ENCODE peak calls at places on chromosomes 2 and 18, in ten cellular contexts. M is NCI-H1436 treated with DMSO at 0.1 percent for 48 hours, W is breast epithelium, Q is AG08395, D is progenitor cell of endocrine pancreas, Z is RCC 7860, T is astrocyte of the hippocampus, B is HEK293T, O is head of caudate nucleus, C is natural killer cell. A is an unnamed sample.

GRCh38 chr2:27370816-27371620 is 602 bp downstream of the SNX17 start:
- DNase-seq in M (no peak), W (no peak), Q (peak; percentile 10), D (no peak), Z (peak; percentile 31), T (peak; percentile 50), B (no peak), O (peak; percentile 13), C (no peak), A (no peak)

GRCh38 chr2:20212871-20213503 is 11.9 kb downstream of the SDC1 start:
- DNase-seq in M (no peak), W (peak; percentile 95), Q (no peak), D (no peak), Z (no peak), T (no peak), B (no peak), O (no peak), C (no peak), A (no peak)

GRCh38 chr2:69601179-69601612 is 42.3 kb downstream of the AAK1 start:
- DNase-seq in M (no peak), W (no peak), Q (peak; percentile 75), D (no peak), Z (peak; percentile 77), T (peak; percentile 58), B (no peak), O (no peak), C (no peak), A (no peak)

GRCh38 chr2:121480826-121481225 is 49.9 kb upstream of the RNU4ATAC start:
- DNase-seq in M (no peak), W (no peak), Q (peak; percentile 64), D (no peak), Z (peak; percentile 18), T (peak; percentile 99), B (no peak), O (no peak), C (no peak), A (no peak)

GRCh38 chr2:240460781-240461431 is 25.4 kb downstream of the GPC1 start:
- DNase-seq in M (no peak), W (no peak), Q (no peak), D (no peak), Z (no peak), T (no peak), B (peak; percentile 46), O (no peak), C (no peak), A (no peak)

GRCh38 chr18:392926-393325 is 107.6 kb downstream of the COLEC12 start:
- DNase-seq in M (no peak), W (no peak), Q (no peak), D (no peak), Z (no peak), T (peak; percentile 33), B (no peak), O (no peak), C (no peak), A (no peak)

GRCh38 chr2:159468257-159468656 is 148.1 kb downstream of the BAZ2B start:
- DNase-seq in M (no peak), W (no peak), Q (no peak), D (no peak), Z (no peak), T (no peak), B (no peak), O (no peak), C (no peak), A (no peak)

GRCh38 chr2:127082974-127083373 is 24.0 kb downstream of the BIN1 start:
- DNase-seq in M (no peak), W (no peak), Q (no peak), D (no peak), Z (no peak), T (no peak), B (no peak), O (no peak), C (no peak), A (no peak)

GRCh38 chr2:31131871-31132270 is 6.4 kb downstream of the GALNT14 start:
- DNase-seq in M (no peak), W (no peak), Q (no peak), D (no peak), Z (no peak), T (no peak), B (no peak), O (no peak), C (no peak), A (no peak)

GRCh38 chr18:63924551-63924950 is 16.8 kb downstream of the SERPINB10 start:
- DNase-seq in M (no peak), W (no peak), Q (peak; percentile 27), D (no peak), Z (no peak), T (peak; percentile 5), B (no peak), O (no peak), C (no peak), A (no peak)

GRCh38 chr2:175034728-175035127 is 29.5 kb upstream of the CHN1 start:
- DNase-seq in M (no peak), W (no peak), Q (no peak), D (no peak), Z (no peak), T (no peak), B (no peak), O (no peak), C (no peak), A (no peak)

GRCh38 chr2:57934659-57935058 is 111.9 kb upstream of the VRK2 start:
- DNase-seq in M (no peak), W (no peak), Q (no peak), D (no peak), Z (no peak), T (no peak), B (no peak), O (no peak), C (no peak), A (no peak)

GRCh38 chr2:8296340-8296739 is 385.5 kb upstream of the ID2 start:
- DNase-seq in M (no peak), W (no peak), Q (no peak), D (no peak), Z (no peak), T (no peak), B (no peak), O (no peak), C (no peak), A (no peak)

GRCh38 chr2:216713691-216714411 is 18.5 kb upstream of the IGFBP5 start:
- DNase-seq in M (no peak), W (peak; percentile 79), Q (peak; percentile 94), D (no peak), Z (peak; percentile 90), T (peak; percentile 95), B (no peak), O (no peak), C (no peak), A (no peak)

GRCh38 chr2:95046371-95047112 is 21.0 kb downstream of the MAL start:
- DNase-seq in M (no peak), W (no peak), Q (no peak), D (no peak), Z (no peak), T (no peak), B (no peak), O (no peak), C (no peak), A (no peak)

GRCh38 chr2:15675456-15676195 is 84.0 kb downstream of the DDX1 start:
- DNase-seq in M (no peak), W (no peak), Q (peak; percentile 27), D (no peak), Z (peak; percentile 58), T (no peak), B (no peak), O (no peak), C (no peak), A (no peak)

GRCh38 chr18:47817017-47817911 is 113.2 kb downstream of the SMAD2 start:
- DNase-seq in M (no peak), W (no peak), Q (no peak), D (no peak), Z (no peak), T (peak; percentile 24), B (no peak), O (no peak), C (no peak), A (no peak)

GRCh38 chr2:200239216-200239615 is 67.3 kb upstream of the SPATS2L start:
- DNase-seq in M (no peak), W (no peak), Q (no peak), D (no peak), Z (no peak), T (peak; percentile 41), B (peak; percentile 16), O (no peak), C (no peak), A (no peak)

GRCh38 chr2:215565897-215566296 is 130.0 kb upstream of the FN1 start:
- DNase-seq in M (no peak), W (no peak), Q (no peak), D (no peak), Z (peak; percentile 57), T (no peak), B (no peak), O (no peak), C (no peak), A (no peak)

GRCh38 chr2:191023235-191023679 is 9.3 kb upstream of the STAT1 start:
- DNase-seq in M (no peak), W (no peak), Q (no peak), D (no peak), Z (no peak), T (no peak), B (no peak), O (no peak), C (no peak), A (no peak)

GRCh38 chr2:38462121-38462634 is 85.1 kb upstream of the ATL2 start:
- DNase-seq in M (no peak), W (peak; percentile 82), Q (peak; percentile 92), D (no peak), Z (peak; percentile 90), T (peak; percentile 97), B (no peak), O (no peak), C (no peak), A (no peak)

GRCh38 chr2:29628078-29628765 is 293.2 kb downstream of the ALK start:
- DNase-seq in M (no peak), W (no peak), Q (no peak), D (no peak), Z (no peak), T (no peak), B (no peak), O (no peak), C (no peak), A (no peak)

GRCh38 chr18:8828798-8829197 is 123.4 kb downstream of the MTCL1 start:
- DNase-seq in M (no peak), W (no peak), Q (no peak), D (no peak), Z (no peak), T (no peak), B (no peak), O (no peak), C (no peak), A (no peak)

GRCh38 chr2:178846458-178846802 is 39.2 kb upstream of the TTN start:
- DNase-seq in M (no peak), W (no peak), Q (peak; percentile 20), D (no peak), Z (no peak), T (no peak), B (no peak), O (no peak), C (no peak), A (no peak)

GRCh38 chr2:31163011-31163540 is 24.8 kb upstream of the GALNT14 start:
- DNase-seq in M (no peak), W (no peak), Q (no peak), D (no peak), Z (no peak), T (no peak), B (no peak), O (no peak), C (no peak), A (no peak)

GRCh38 chr2:36405183-36405582 is 49.6 kb downstream of the CRIM1 start:
- DNase-seq in M (no peak), W (no peak), Q (no peak), D (no peak), Z (no peak), T (no peak), B (no peak), O (no peak), C (no peak), A (no peak)

GRCh38 chr2:233928594-233929351 is 11.6 kb downstream of the TRPM8 start:
- DNase-seq in M (no peak), W (no peak), Q (no peak), D (no peak), Z (peak; percentile 17), T (peak; percentile 44), B (peak; percentile 21), O (peak; percentile 38), C (no peak), A (no peak)

GRCh38 chr2:60296219-60296955 is 257.1 kb downstream of the BCL11A start:
- DNase-seq in M (no peak), W (no peak), Q (no peak), D (no peak), Z (no peak), T (no peak), B (no peak), O (no peak), C (no peak), A (no peak)

A was measured in NCI-H2081 treated with DMSO at 0.1 percent for 48 hours.